ENCODE peak calls at places on chromosomes 16 and 17, in four cellular contexts. X, O, A and P are unnamed samples.

GRCh38 chr17:50206604-50207293 is 5.3 kb upstream of the COL1A1 start:
- DNase-seq in X (peak; percentile 83), O (peak; percentile 55), A (no peak), P (peak; percentile 86)

GRCh38 chr17:17859909-17860760 is 23.3 kb upstream of the SREBF1 start:
- DNase-seq in X (peak; percentile 83), O (no peak), A (peak; percentile 78), P (peak; percentile 12)

GRCh38 chr17:13419676-13420075 is 182.1 kb downstream of the HS3ST3A1 start:
- DNase-seq in X (no peak), O (no peak), A (no peak), P (no peak)

GRCh38 chr16:85699628-85700027 is 10.9 kb upstream of the GINS2 start:
- DNase-seq in X (no peak), O (peak; percentile 51), A (no peak), P (peak; percentile 51)

GRCh38 chr17:67441052-67441738 is 64.1 kb downstream of the PITPNC1 start:
- DNase-seq in X (no peak), O (peak; percentile 76), A (peak; percentile 89), P (peak; percentile 29)

GRCh38 chr17:9893606-9894005 is 11.5 kb downstream of the RCVRN start:
- DNase-seq in X (no peak), O (peak; percentile 66), A (peak; percentile 44), P (no peak)

GRCh38 chr17:75096082-75096625 is 8.4 kb downstream of the SLC16A5 start:
- DNase-seq in X (peak; percentile 78), O (peak; percentile 68), A (peak; percentile 99), P (peak; percentile 66)

GRCh38 chr17:49217651-49218413 is 7.3 kb downstream of the ABI3 start:
- DNase-seq in X (peak; percentile 81), O (no peak), A (no peak), P (no peak)

GRCh38 chr16:4392382-4393242 is 21.0 kb downstream of the VASN start:
- DNase-seq in X (peak; percentile 78), O (peak; percentile 72), A (no peak), P (peak; percentile 67)

GRCh38 chr17:17035490-17035889 is 6.8 kb upstream of the MPRIP start:
- DNase-seq in X (no peak), O (no peak), A (no peak), P (no peak)

GRCh38 chr16:59591480-59591879 is 857.4 kb upstream of the GOT2 start:
- DNase-seq in X (no peak), O (peak; percentile 16), A (peak; percentile 32), P (peak; percentile 14)

GRCh38 chr16:81544261-81544660 is 99.7 kb downstream of the CMIP start:
- DNase-seq in X (no peak), O (no peak), A (no peak), P (no peak)

GRCh38 chr16:80369559-80369958 is 171.2 kb upstream of the DYNLRB2 start:
- DNase-seq in X (no peak), O (peak; percentile 41), A (peak; percentile 25), P (no peak)

GRCh38 chr17:83145831-83146230 is 66.4 kb downstream of the METRNL start:
- DNase-seq in X (peak; percentile 60), O (no peak), A (no peak), P (no peak)

GRCh38 chr17:83147285-83147684 is 67.9 kb downstream of the METRNL start:
- DNase-seq in X (no peak), O (no peak), A (no peak), P (no peak)

GRCh38 chr17:83144421-83145357 is 65.3 kb downstream of the METRNL start:
- DNase-seq in X (peak; percentile 79), O (no peak), A (no peak), P (peak; percentile 68)

GRCh38 chr17:83145358-83145738 is 65.9 kb downstream of the METRNL start:
- DNase-seq in X (peak; percentile 54), O (no peak), A (no peak), P (no peak)

GRCh38 chr17:83146347-83146746 is 66.9 kb downstream of the METRNL start:
- DNase-seq in X (no peak), O (no peak), A (no peak), P (no peak)
- H3K9me3 ChIP-seq in X (no peaks in the 10 kb centered on the region), O (no peaks in the 10 kb centered on the region), A (peaks cover 11% of the 10 kb centered on the region), P (peaks cover 13% of the 10 kb centered on the region)

GRCh38 chr17:6249747-6250146 is 179.6 kb downstream of the WSCD1 start:
- DNase-seq in X (no peak), O (no peak), A (no peak), P (no peak)

GRCh38 chr17:6259899-6260298 is 175.0 kb downstream of the AIPL1 start:
- DNase-seq in X (no peak), O (no peak), A (no peak), P (no peak)

GRCh38 chr17:6257339-6257738 is 177.6 kb downstream of the AIPL1 start:
- DNase-seq in X (no peak), O (peak; percentile 76), A (peak; percentile 6), P (no peak)

GRCh38 chr17:6255331-6255730 is 179.6 kb downstream of the AIPL1 start:
- DNase-seq in X (no peak), O (no peak), A (no peak), P (no peak)

GRCh38 chr17:6254036-6254435 is 180.9 kb downstream of the AIPL1 start:
- DNase-seq in X (no peak), O (peak; percentile 12), A (peak; percentile 67), P (peak; percentile 25)
- H3K27me3 ChIP-seq in X (peaks cover 10% of the 10 kb centered on the region), O (no peaks in the 10 kb centered on the region), A (no peaks in the 10 kb centered on the region), P (no peaks in the 10 kb centered on the region)

GRCh38 chr16:31785126-31785525 is 88.5 kb upstream of the ZNF267 start:
- DNase-seq in X (no peak), O (no peak), A (no peak), P (no peak)

GRCh38 chr16:31780342-31780741 is 93.3 kb upstream of the ZNF267 start:
- DNase-seq in X (no peak), O (no peak), A (no peak), P (no peak)
- H3K9me3 ChIP-seq in X (peaks cover 64% of the 10 kb centered on the region), O (peaks cover 5% of the 10 kb centered on the region), A (no peaks in the 10 kb centered on the region), P (peaks cover 32% of the 10 kb centered on the region)

GRCh38 chr17:35791681-35792350 is 3.6 kb downstream of the MMP28 start:
- DNase-seq in X (no peak), O (no peak), A (no peak), P (no peak)
- H3K27me3 ChIP-seq in X (no peaks in the 10 kb centered on the region), O (peaks cover 24% of the 10 kb centered on the region), A (no peaks in the 10 kb centered on the region), P (peaks cover 18% of the 10 kb centered on the region)

GRCh38 chr16:851871-852270 is 51.3 kb upstream of the GNG13 start:
- DNase-seq in X (no peak), O (no peak), A (no peak), P (no peak)
- H3K9me3 ChIP-seq in X (no peaks in the 10 kb centered on the region), O (peaks cover 27% of the 10 kb centered on the region), A (no peaks in the 10 kb centered on the region), P (peaks cover 11% of the 10 kb centered on the region)